ENCODE peak calls at places on chromosomes 12 and 14, in six cellular contexts. L is IMR-90, M is HCT116, C is Peyer's patch, D is gastrocnemius medialis, J is transverse colon. E is an unnamed sample. For H3K4me1, the result is how much of the 10 kb centered on the place peaks cover.

GRCh38 chr12:78229491-78230209 is 399.0 kb downstream of the NAV3 start:
- DNase-seq in C (no peak), M (peak), J (peak), D (no peak), L (peak), E (peak)

GRCh38 chr12:16118586-16118985 is 158.9 kb downstream of the SLC15A5 start:
- DNase-seq in J (no peak), C (no peak), L (no peak), M (no peak), D (no peak), E (no peak)

GRCh38 chr14:73188501-73188903 is 48.8 kb upstream of the PAPLN start:
- DNase-seq in J (no peak), M (no peak), C (no peak), L (peak), D (no peak), E (no peak)

GRCh38 chr12:79021021-79021420 is 156.4 kb downstream of the SYT1 start:
- DNase-seq in D (no peak), J (no peak), C (no peak), L (no peak), M (no peak), E (no peak)

GRCh38 chr14:96166475-96167223 is 38.0 kb upstream of the BDKRB2 start:
- DNase-seq in C (no peak), J (no peak), M (no peak), L (peak), D (no peak), E (no peak)

GRCh38 chr14:65211341-65211987 is 109.1 kb upstream of the MAX start:
- DNase-seq in D (no peak), C (no peak), L (peak), M (no peak), J (no peak), E (no peak)

GRCh38 chr12:14828896-14829295 is 14.4 kb downstream of the ART4 start:
- DNase-seq in L (peak), J (no peak), D (no peak), M (no peak), C (no peak), E (no peak)

GRCh38 chr12:124053855-124054254 is 80.8 kb downstream of the ZNF664 start:
- DNase-seq in L (peak), M (peak), C (no peak), J (peak), D (no peak), E (peak)

DNA sequence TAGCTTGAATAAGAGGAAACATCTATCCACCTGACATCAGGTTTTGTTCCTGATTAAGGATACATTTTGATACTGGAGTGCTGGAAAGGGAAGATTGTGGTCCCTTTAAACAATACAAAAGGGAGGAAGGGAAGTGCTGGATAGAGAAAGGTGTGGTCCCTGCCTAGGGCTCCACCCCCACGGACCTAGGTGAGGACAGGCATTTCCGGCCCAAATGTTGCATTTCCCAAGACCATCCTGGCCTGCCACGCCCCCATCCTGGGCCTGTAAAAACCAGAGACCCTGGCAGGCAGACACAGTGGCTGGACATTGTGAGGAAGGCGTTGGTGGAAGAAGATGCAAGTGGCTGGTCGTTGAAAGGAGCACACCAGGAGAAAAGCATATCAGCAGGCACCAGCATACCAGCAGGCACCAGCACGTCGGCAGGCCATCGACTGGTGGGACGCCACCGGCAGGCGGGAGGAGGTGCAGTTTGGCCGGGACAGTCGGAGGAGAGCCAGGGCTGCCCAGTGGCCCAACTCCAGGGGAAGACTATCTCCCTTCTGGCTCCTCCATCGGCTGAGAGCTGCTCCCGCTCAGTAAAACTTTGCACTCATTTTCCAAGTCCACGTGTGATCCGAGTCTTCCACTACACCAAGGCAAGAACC is 53.2 kb upstream of the AMN1 start:
- DNase-seq in C (no peak), M (no peak), D (no peak), J (no peak), L (no peak), E (no peak)
- H3K4me1 ChIP-seq in C (under half), M (under half), D (under half), J (under half), L (under half), E (under half)

GRCh38 chr12:26058308-26058707 is 66.5 kb downstream of the BHLHE41 start:
- DNase-seq in L (no peak), D (no peak), J (no peak), C (no peak), M (peak), E (no peak)

GRCh38 chr12:26062006-26062405 is 62.8 kb downstream of the BHLHE41 start:
- DNase-seq in D (no peak), C (no peak), M (no peak), J (no peak), L (no peak), E (no peak)

GRCh38 chr12:26055087-26055486 is 69.8 kb downstream of the BHLHE41 start:
- DNase-seq in J (no peak), D (no peak), M (no peak), C (no peak), L (no peak), E (no peak)

GRCh38 chr12:26056335-26056734 is 68.5 kb downstream of the BHLHE41 start:
- DNase-seq in C (no peak), D (no peak), J (no peak), L (peak), M (peak), E (peak)

GRCh38 chr12:26058818-26059217 is 66.0 kb downstream of the BHLHE41 start:
- DNase-seq in C (no peak), J (no peak), L (no peak), D (no peak), M (no peak), E (no peak)
- TF ChIP-seq POLR2A in C (no peak), J (no peak), L (no peak), D (no peak), M (no peak), E (no peak)

GRCh38 chr12:111411187-111411764 is 5.6 kb downstream of the SH2B3 start:
- DNase-seq in C (no peak), L (no peak), J (no peak), D (no peak), M (no peak), E (peak)
- H3K4me1 ChIP-seq in C (half or more), L (under half), J (under half), D (half or more), M (under half), E (half or more)

GRCh38 chr12:132142679-132143327 is 1.3 kb downstream of the DDX51 start:
- DNase-seq in L (no peak), J (no peak), D (no peak), M (no peak), C (no peak), E (no peak)
- TF ChIP-seq POLR2A in L (no peak), J (no peak), D (no peak), M (no peak), C (no peak), E (no peak)

GRCh38 chr12:8947737-8948136 is 1.7 kb downstream of the M6PR start:
- DNase-seq in J (no peak), C (no peak), M (no peak), D (no peak), L (no peak), E (no peak)

GRCh38 chr12:8948711-8949524 is 527 bp downstream of the M6PR start:
- DNase-seq in D (no peak), C (peak), M (no peak), L (peak), J (peak), E (no peak)

GRCh38 chr12:8950287-8950574 is 786 bp upstream of the M6PR start:
- DNase-seq in D (no peak), C (no peak), J (no peak), L (no peak), M (no peak), E (no peak)

GRCh38 chr12:8950702-8951478 is 1.4 kb upstream of the M6PR start:
- DNase-seq in L (no peak), J (no peak), M (no peak), C (no peak), D (no peak), E (no peak)

DNA sequence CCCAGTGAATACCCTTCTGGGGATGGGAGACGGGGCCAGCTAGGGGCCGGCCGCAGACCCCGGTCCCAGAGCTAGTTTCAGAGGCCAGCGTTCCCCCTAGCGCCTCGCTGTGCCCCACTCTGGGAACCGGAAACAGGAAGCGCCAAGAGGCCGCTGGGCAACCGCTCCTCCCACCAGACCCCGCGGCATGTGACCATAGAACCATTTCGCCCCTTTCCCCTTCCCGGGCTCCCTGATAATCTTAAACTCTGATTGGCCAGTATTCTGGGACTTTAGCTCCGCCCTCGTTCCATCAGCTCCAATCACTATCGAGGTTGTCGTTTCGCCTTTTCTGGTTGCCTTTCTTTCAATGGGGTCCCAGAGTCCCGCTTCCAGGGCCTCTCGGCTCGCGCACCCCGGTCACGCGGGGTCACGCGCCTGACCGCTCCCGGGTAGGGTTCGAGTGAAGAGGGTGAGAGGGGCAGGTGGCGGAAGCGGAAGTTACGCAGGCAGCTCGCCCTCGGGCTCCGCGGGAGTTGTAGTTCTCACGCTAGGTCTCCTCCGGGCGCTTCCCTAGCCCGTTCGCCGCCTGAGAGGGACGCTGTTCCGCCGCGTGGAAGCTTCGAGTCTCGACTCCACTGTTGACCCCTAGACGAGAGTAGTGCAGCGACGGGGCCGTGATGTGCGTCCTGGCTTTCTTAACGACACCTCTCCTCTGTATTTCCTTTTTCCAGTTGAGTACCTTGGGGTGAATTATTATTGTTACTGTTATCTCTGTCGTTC is at the start of gene M6PR:
- DNase-seq in J (peak), D (peak), M (peak), L (peak), C (peak), E (peak)
- H3K4me1 ChIP-seq in J (under half), D (under half), M (under half), L (under half), C (under half), E (under half)

GRCh38 chr14:75258803-75259509 is 19.7 kb upstream of the FOS start:
- DNase-seq in C (peak), L (peak), M (peak), J (peak), D (peak), E (peak)
- TF ChIP-seq POLR2A in C (peak), L (peak), M (no peak), J (peak), D (peak), E (peak)

DNA sequence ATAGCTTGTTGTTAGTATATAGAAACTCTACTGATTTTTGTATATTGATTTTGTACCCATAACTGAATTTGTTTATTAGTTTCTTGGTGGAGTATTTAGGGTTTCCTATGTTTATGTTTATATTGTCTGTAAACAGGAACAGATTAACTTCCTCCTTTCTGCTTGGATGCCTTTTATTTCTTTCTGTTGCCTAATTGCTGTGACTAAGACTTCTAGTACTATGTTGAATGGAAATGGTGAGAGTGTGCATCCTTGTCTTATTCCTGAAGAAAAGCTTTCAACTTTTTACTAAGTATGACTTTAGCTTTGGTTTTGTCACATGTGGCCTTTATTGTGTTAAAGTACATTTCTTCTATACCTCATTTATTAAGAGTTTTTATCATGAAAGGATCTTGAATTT is 20.9 kb downstream of the FBXW8 start:
- DNase-seq in C (no peak), M (no peak), D (no peak), J (no peak), L (no peak), E (no peak)
- H3K4me1 ChIP-seq in C (under half), M (under half), D (under half), J (under half), L (under half), E (under half)

GRCh38 chr14:75280831-75281690 is 2.4 kb downstream of the FOS start:
- DNase-seq in L (peak), D (no peak), J (peak), M (no peak), C (no peak), E (no peak)
- TF ChIP-seq POLR2A in L (peak), D (no peak), J (peak), M (no peak), C (no peak), E (no peak)

E was measured in thyroid gland.